ENCODE peak calls at places on chromosomes 2 and 18, in five cellular contexts. E is CD4-positive, CD25-positive, alpha-beta regulatory T cell; N is uterus; J is heart left ventricle; L is cardiac muscle cell. B is an unnamed sample. For H3K36me3, the result is how much of the 10 kb centered on the place peaks cover.

GRCh38 chr2:113212245-113213060 is 38.7 kb downstream of the PSD4 start:
- DNase-seq in E (no peak), J (peak), N (peak), L (no peak), B (peak)

GRCh38 chr18:73235921-73236320 is 368.1 kb upstream of the NETO1 start:
- DNase-seq in J (no peak), E (no peak), N (no peak), L (no peak), B (no peak)

GRCh38 chr2:23801396-23801795 is 125.5 kb downstream of the ATAD2B start:
- DNase-seq in J (no peak), L (no peak), N (no peak), E (no peak), B (no peak)

GRCh38 chr2:64637931-64638330 is 15.8 kb downstream of the SERTAD2 start:
- DNase-seq in N (no peak), E (no peak), L (no peak), J (no peak), B (no peak)

GRCh38 chr18:22838221-22838620 is 94.9 kb upstream of the RBBP8 start:
- DNase-seq in N (no peak), L (no peak), E (no peak), J (no peak), B (no peak)

GRCh38 chr2:240629419-240629967 is 4.2 kb downstream of the GPR35 start:
- DNase-seq in J (no peak), E (no peak), N (no peak), L (no peak), B (no peak)

GRCh38 chr2:147025611-147026010 is 819.2 kb upstream of the ACVR2A start:
- DNase-seq in J (no peak), E (no peak), N (no peak), L (no peak), B (no peak)

GRCh38 chr18:49976810-49977209 is 163.5 kb upstream of the ACAA2 start:
- DNase-seq in L (no peak), J (no peak), N (no peak), E (no peak), B (no peak)

GRCh38 chr2:68491582-68491981 is 24.2 kb downstream of the APLF start:
- DNase-seq in L (no peak), N (no peak), J (no peak), E (no peak), B (no peak)

GRCh38 chr18:45165871-45166270 is 449.4 kb upstream of the SLC14A2 start:
- DNase-seq in L (no peak), E (no peak), N (no peak), J (no peak), B (no peak)

GRCh38 chr2:174771631-174772491 is 7.6 kb upstream of the CHRNA1 start:
- DNase-seq in E (no peak), L (peak), N (peak), J (peak), B (peak)

GRCh38 chr2:205827809-205828208 is 145.5 kb downstream of the NRP2 start:
- DNase-seq in N (peak), J (no peak), L (no peak), E (no peak), B (no peak)

GRCh38 chr2:105604938-105605337 is 139.8 kb upstream of the NCK2 start:
- DNase-seq in N (peak), J (no peak), L (no peak), E (no peak), B (peak)

GRCh38 chr18:79484661-79485621 is 89.2 kb downstream of the NFATC1 start:
- DNase-seq in N (no peak), J (peak), L (no peak), E (no peak), B (peak)

GRCh38 chr18:78330761-78331160 is 648.9 kb upstream of the SALL3 start:
- DNase-seq in E (no peak), L (no peak), N (no peak), J (no peak), B (no peak)

GRCh38 chr2:2826621-2827020 is 495.5 kb upstream of the MYT1L start:
- DNase-seq in L (no peak), N (no peak), E (no peak), J (peak), B (no peak)

GRCh38 chr2:128304715-128305554 is 13.7 kb downstream of the HS6ST1 start:
- DNase-seq in N (peak), L (peak), E (no peak), J (peak), B (peak)

GRCh38 chr2:41510108-41510507 is 537.7 kb upstream of the PKDCC start:
- DNase-seq in N (no peak), L (no peak), E (no peak), J (no peak), B (no peak)

GRCh38 chr18:49258938-49259337 is 201.5 kb downstream of the DYM start:
- DNase-seq in N (no peak), E (no peak), L (no peak), J (no peak), B (no peak)

GRCh38 chr18:55396267-55396905 is 191.6 kb downstream of the TCF4 start:
- DNase-seq in E (no peak), J (no peak), N (no peak), L (no peak), B (no peak)

GRCh38 chr18:57437433-57437781 is 2.2 kb downstream of the ONECUT2 start:
- DNase-seq in L (no peak), J (no peak), N (no peak), E (no peak), B (no peak)

GRCh38 chr2:85234879-85235278 is 92.9 kb downstream of the TGOLN2 start:
- DNase-seq in N (no peak), E (no peak), J (no peak), L (peak), B (no peak)

GRCh38 chr2:221704442-221704841 is 132.3 kb upstream of the EPHA4 start:
- DNase-seq in L (no peak), E (no peak), N (no peak), J (no peak), B (no peak)

GRCh38 chr2:88027709-88028389 is 11.5 kb upstream of the RNU2-63P start:
- DNase-seq in J (no peak), E (no peak), N (no peak), L (no peak), B (no peak)
- H3K36me3 ChIP-seq in J (under half), E (under half), N (under half), L (under half), B (under half)

GRCh38 chr18:13101659-13101992 is 110.5 kb downstream of the CEP192 start:
- DNase-seq in L (no peak), N (no peak), E (no peak), J (no peak), B (no peak)

GRCh38 chr18:13099113-13099512 is 108.0 kb downstream of the CEP192 start:
- DNase-seq in E (no peak), N (no peak), J (no peak), L (no peak), B (no peak)

GRCh38 chr18:13100942-13101658 is 109.9 kb downstream of the CEP192 start:
- DNase-seq in E (no peak), N (no peak), J (no peak), L (no peak), B (no peak)

GRCh38 chr18:13095466-13095865 is 104.3 kb downstream of the CEP192 start:
- DNase-seq in N (no peak), J (no peak), L (no peak), E (no peak), B (no peak)

DNA sequence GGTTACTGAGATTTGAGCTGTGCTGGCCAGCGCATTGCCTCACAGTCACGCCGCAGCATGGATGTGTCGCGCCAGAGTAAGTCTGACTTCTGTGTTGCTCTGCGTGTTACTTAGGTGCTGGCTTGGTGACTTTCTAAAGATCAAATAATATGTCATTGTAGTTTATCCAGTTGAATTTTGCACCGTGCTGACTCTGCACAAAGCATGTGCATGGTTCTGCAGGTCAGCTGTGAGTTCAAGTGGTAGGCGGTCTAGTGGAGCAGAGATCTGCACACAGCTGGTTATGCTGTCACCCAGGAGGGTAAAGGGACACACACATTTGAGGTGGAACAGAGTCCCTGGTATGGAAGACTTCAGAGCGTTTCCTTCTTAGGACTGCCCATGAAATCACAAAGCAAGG is 105.1 kb downstream of the CEP192 start:
- DNase-seq in J (no peak), N (no peak), L (no peak), E (no peak), B (no peak)
- H3K36me3 ChIP-seq in J (half or more), N (under half), L (under half), E (half or more), B (under half)

DNA sequence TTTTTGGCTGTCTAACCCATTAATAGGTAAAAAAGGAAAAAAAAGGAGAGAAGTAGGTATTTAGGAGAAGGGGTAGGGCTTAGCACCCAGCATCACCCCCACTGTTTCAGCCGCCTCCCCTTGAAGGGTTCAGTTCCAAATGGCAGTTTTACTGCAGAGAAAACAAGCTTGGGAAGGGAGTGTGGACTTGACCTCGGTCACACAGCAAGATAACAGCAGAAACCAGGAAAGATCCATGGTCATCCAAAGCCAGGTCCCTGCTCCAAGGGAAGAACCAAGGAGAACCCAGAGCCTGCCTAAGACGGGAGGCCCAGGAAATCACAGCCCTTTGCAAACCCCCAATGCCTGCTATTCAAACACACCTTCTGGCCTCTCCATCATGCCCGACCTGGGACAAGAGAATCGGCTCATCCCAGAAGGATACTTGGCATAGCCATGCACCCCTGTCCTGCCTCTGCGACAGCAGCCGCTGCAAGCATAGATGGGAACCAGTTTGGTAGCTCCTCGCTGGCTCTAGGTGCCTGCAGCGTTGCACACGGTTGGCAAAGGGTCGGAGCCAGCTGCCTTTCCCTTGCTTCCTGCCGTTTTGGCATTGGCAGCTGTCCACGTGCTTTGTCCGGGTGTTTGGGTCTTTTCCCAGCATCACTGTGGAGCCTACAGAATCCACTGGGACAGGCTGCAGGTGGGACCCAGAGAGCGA is 76.8 kb downstream of the TWIST2 start:
- DNase-seq in L (no peak), J (no peak), N (peak), E (no peak), B (no peak)
- H3K36me3 ChIP-seq in L (under half), J (under half), N (under half), E (under half), B (under half)

DNA sequence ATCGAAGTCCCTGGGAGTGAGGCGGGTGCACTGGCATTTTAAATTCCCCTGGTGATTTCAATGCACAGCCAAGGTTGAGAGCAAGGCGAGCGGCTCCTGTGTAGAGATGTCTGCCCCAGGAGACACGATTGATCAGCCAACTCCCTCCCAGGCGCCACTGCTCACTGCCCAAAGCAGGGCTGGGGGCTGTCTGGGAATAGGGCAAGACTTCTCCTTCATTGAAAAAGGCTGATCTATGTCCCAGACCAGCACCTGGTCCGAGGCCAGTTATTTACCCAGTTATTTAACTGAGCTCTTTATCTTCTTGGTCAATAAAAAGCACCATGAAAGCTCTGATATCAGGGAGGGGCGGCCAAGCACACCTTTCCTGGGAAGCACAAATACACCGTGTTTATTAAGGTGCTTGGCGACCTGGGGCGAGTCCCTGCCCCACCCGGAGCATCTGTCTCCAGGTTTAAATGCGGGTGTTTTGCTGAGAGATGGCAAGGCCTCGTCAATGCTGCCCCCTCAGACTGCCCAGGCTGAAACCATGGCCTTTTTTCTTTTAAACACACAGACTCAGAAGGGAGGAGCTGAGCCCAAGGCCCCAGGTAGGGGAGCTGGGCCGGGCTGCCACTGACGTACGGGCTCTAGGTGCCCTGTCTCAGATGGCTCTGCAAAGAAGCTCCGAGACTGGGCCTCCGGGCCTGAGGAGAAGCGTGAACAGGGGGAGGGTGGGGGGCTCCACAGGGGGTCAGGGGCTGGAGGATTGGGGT is 73.9 kb upstream of the HPCAL1 start:
- DNase-seq in E (no peak), J (peak), L (no peak), N (peak), B (no peak)
- H3K36me3 ChIP-seq in E (under half), J (under half), L (under half), N (under half), B (under half)

GRCh38 chr2:36479406-36479805 is 118.6 kb downstream of the FEZ2 start:
- DNase-seq in L (no peak), J (no peak), E (no peak), N (no peak), B (no peak)
- H3K36me3 ChIP-seq in L (under half), J (under half), E (under half), N (under half), B (under half)

B was measured in testis.